ENCODE peak calls at places on chromosomes 12 and 14, in eight cellular contexts. One of them, this sample, is unnamed.

GRCh38 chr12:93622485-93622884 is 50.0 kb downstream of the SOCS2 start:
- DNase-seq in ovary: no peak
- DNase-seq in A549: no peak
- DNase-seq in HepG2: no peak
- DNase-seq in GM12878: no peak
- DNase-seq in stomach: no peak
- DNase-seq in sigmoid colon: no peak
- DNase-seq in H1: no peak
- DNase-seq in this sample: no peak

GRCh38 chr12:75641031-75641780 is 129.8 kb upstream of the KRR1 start:
- DNase-seq in HepG2: no peak
- DNase-seq in H1: no peak
- DNase-seq in sigmoid colon: no peak
- DNase-seq in GM12878: peak
- DNase-seq in stomach: no peak
- DNase-seq in A549: peak
- DNase-seq in ovary: no peak
- DNase-seq in this sample: peak

GRCh38 chr12:56723889-56724659 is 1.0 kb downstream of the NACA start:
- DNase-seq in H1: no peak
- DNase-seq in sigmoid colon: peak
- DNase-seq in stomach: peak
- DNase-seq in A549: no peak
- DNase-seq in ovary: peak
- DNase-seq in GM12878: no peak
- DNase-seq in HepG2: peak
- DNase-seq in this sample: peak

GRCh38 chr12:40226652-40227051 is 1.9 kb downstream of the LRRK2 start:
- DNase-seq in A549: peak
- DNase-seq in sigmoid colon: peak
- DNase-seq in ovary: peak
- DNase-seq in stomach: no peak
- DNase-seq in H1: no peak
- DNase-seq in HepG2: no peak
- DNase-seq in GM12878: no peak
- DNase-seq in this sample: peak

GRCh38 chr12:130826151-130826801 is 12.8 kb downstream of the STX2 start:
- DNase-seq in GM12878: no peak
- DNase-seq in H1: peak
- DNase-seq in A549: peak
- DNase-seq in sigmoid colon: no peak
- DNase-seq in HepG2: peak
- DNase-seq in ovary: peak
- DNase-seq in stomach: no peak
- DNase-seq in this sample: peak

GRCh38 chr14:81516941-81517797 is 16.5 kb downstream of the SEL1L start:
- DNase-seq in stomach: no peak
- DNase-seq in ovary: peak
- DNase-seq in sigmoid colon: peak
- DNase-seq in GM12878: no peak
- DNase-seq in HepG2: peak
- DNase-seq in A549: peak
- DNase-seq in H1: no peak
- DNase-seq in this sample: peak

GRCh38 chr12:57401165-57401564 is 29.7 kb downstream of the R3HDM2 start:
- DNase-seq in HepG2: no peak
- DNase-seq in ovary: no peak
- DNase-seq in stomach: no peak
- DNase-seq in A549: no peak
- DNase-seq in GM12878: no peak
- DNase-seq in sigmoid colon: no peak
- DNase-seq in H1: no peak
- DNase-seq in this sample: no peak

GRCh38 chr12:126443977-126444376 is 1378.7 kb downstream of the AACS start:
- DNase-seq in ovary: no peak
- DNase-seq in GM12878: no peak
- DNase-seq in stomach: no peak
- DNase-seq in HepG2: no peak
- DNase-seq in sigmoid colon: no peak
- DNase-seq in A549: no peak
- DNase-seq in H1: no peak
- DNase-seq in this sample: no peak

GRCh38 chr14:50082784-50083466 is 33.4 kb downstream of the VCPKMT start:
- DNase-seq in H1: no peak
- DNase-seq in A549: no peak
- DNase-seq in stomach: peak
- DNase-seq in HepG2: no peak
- DNase-seq in GM12878: peak
- DNase-seq in ovary: no peak
- DNase-seq in sigmoid colon: no peak
- DNase-seq in this sample: peak

GRCh38 chr14:88551094-88551870 is 3.5 kb downstream of the PTPN21 start:
- DNase-seq in A549: peak
- DNase-seq in stomach: peak
- DNase-seq in H1: no peak
- DNase-seq in ovary: peak
- DNase-seq in HepG2: no peak
- DNase-seq in sigmoid colon: peak
- DNase-seq in GM12878: no peak
- DNase-seq in this sample: peak

GRCh38 chr12:16606201-16606849 is 363 bp upstream of the LMO3 start:
- DNase-seq in stomach: no peak
- DNase-seq in ovary: peak
- DNase-seq in sigmoid colon: peak
- DNase-seq in H1: no peak
- DNase-seq in GM12878: no peak
- DNase-seq in A549: no peak
- DNase-seq in HepG2: no peak
- DNase-seq in this sample: no peak

GRCh38 chr12:12717586-12718381 is 616 bp downstream of the CDKN1B start:
- DNase-seq in H1: no peak
- DNase-seq in A549: no peak
- DNase-seq in HepG2: no peak
- DNase-seq in GM12878: no peak
- DNase-seq in sigmoid colon: peak
- DNase-seq in stomach: no peak
- DNase-seq in ovary: peak
- DNase-seq in this sample: peak

GRCh38 chr12:95918194-95918993 is 24.0 kb downstream of the CCDC38 start:
- DNase-seq in A549: peak
- DNase-seq in stomach: peak
- DNase-seq in HepG2: peak
- DNase-seq in ovary: no peak
- DNase-seq in GM12878: no peak
- DNase-seq in H1: no peak
- DNase-seq in sigmoid colon: no peak
- DNase-seq in this sample: peak

GRCh38 chr14:59688224-59689170 is 111.9 kb upstream of the CCDC175 start:
- DNase-seq in stomach: peak
- DNase-seq in HepG2: peak
- DNase-seq in sigmoid colon: no peak
- DNase-seq in A549: peak
- DNase-seq in GM12878: no peak
- DNase-seq in ovary: no peak
- DNase-seq in H1: peak
- DNase-seq in this sample: peak

GRCh38 chr14:81562818-81563217 is 29.2 kb upstream of the SEL1L start:
- DNase-seq in ovary: no peak
- DNase-seq in HepG2: no peak
- DNase-seq in sigmoid colon: no peak
- DNase-seq in GM12878: no peak
- DNase-seq in A549: no peak
- DNase-seq in H1: no peak
- DNase-seq in stomach: no peak
- DNase-seq in this sample: no peak

DNA sequence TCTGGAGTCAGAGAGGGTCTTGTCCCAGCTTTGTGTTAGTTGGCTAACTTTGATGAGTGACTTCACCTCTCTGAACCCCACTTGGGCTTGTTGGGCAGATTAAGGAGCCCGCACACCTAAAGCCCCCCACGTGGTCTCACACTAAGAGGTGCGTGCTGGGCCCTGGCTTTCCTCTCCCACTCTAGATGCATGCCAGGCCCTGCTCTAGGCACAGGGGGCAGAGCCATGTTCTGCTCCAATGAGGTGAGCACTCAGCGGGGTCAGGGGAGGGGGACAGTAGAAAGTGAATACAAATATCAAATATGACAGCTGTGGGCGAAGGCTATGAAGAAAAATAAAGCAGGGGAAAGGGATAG is 119.0 kb downstream of the GCH1 start:
- DNase-seq in H1: no peak
- DNase-seq in ovary: no peak
- DNase-seq in stomach: no peak
- DNase-seq in sigmoid colon: peak
- DNase-seq in HepG2: no peak
- DNase-seq in GM12878: no peak
- DNase-seq in A549: no peak
- DNase-seq in this sample: no peak
- H3K27ac ChIP-seq in H1: no peak
- H3K27ac ChIP-seq in ovary: no peak
- H3K27ac ChIP-seq in stomach: no peak
- H3K27ac ChIP-seq in sigmoid colon: peak
- H3K27ac ChIP-seq in HepG2: no peak
- H3K27ac ChIP-seq in GM12878: no peak
- H3K27ac ChIP-seq in A549: no peak
- H3K27ac ChIP-seq in this sample: no peak

GRCh38 chr14:53842938-53843337 is 113.7 kb downstream of the BMP4 start:
- DNase-seq in GM12878: no peak
- DNase-seq in A549: peak
- DNase-seq in ovary: no peak
- DNase-seq in stomach: no peak
- DNase-seq in HepG2: peak
- DNase-seq in sigmoid colon: no peak
- DNase-seq in H1: no peak
- DNase-seq in this sample: no peak
- TF ChIP-seq EP300 in GM12878: no peak
- TF ChIP-seq EP300 in A549: peak
- TF ChIP-seq EP300 in ovary: no peak
- TF ChIP-seq EP300 in stomach: no peak
- TF ChIP-seq EP300 in HepG2: peak
- TF ChIP-seq EP300 in sigmoid colon: no peak
- TF ChIP-seq EP300 in H1: no peak
- TF ChIP-seq EP300 in this sample: no peak

DNA sequence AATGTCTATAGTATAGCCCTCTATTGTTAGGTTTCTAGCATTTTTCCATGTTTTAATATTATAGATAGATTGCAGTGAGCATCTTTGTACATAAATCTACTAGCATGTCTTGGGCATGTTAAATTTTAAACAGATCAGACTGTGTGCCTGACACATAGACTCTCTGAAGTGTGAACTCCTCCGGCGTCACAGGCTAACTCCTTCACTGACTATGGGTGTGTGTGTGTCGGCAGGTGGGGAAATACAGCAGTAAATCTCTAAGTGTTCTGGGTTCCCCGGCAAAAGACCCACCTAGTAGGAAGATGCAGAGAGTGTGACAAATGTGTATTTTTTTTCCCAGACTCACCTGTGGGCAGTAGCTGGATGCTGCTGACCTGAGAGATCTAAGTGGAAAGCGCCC is 2.3 kb downstream of the VWF start:
- DNase-seq in ovary: no peak
- DNase-seq in GM12878: no peak
- DNase-seq in A549: no peak
- DNase-seq in HepG2: no peak
- DNase-seq in stomach: no peak
- DNase-seq in sigmoid colon: no peak
- DNase-seq in H1: no peak
- DNase-seq in this sample: no peak
- H3K27ac ChIP-seq in ovary: no peak
- H3K27ac ChIP-seq in GM12878: no peak
- H3K27ac ChIP-seq in A549: no peak
- H3K27ac ChIP-seq in HepG2: no peak
- H3K27ac ChIP-seq in stomach: peak
- H3K27ac ChIP-seq in sigmoid colon: peak
- H3K27ac ChIP-seq in H1: no peak
- H3K27ac ChIP-seq in this sample: no peak

DNA sequence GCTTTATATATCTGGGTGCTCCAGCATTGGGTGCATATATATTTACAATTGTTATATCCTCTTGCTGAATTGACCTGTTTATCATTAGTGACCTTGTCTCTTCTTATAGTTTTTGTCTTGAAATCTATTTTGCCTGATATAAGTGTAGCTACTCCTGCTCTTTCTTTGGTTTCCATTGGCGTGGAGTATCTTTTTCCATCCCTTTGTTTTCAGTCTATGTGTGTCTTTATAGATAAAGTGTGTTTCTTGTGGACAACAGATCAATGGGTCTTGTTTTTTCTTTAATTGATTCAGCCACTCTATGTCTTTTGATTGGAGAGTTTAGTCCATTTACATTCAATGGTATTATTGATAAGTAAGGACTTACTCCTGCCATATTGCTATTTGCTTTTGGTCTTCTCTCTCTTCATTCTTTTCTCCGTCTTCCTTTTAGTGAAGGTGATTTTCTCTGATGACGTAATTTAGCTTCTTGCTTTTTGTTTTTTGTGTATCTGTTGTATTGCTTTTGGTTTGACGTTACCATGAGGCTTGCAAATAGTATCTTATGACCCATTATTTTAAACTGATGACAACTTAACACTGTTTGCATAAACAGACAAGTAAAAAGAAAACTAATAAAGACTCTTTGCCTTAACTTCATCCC is 347.6 kb downstream of the TMEM121 start:
- DNase-seq in A549: no peak
- DNase-seq in ovary: no peak
- DNase-seq in H1: no peak
- DNase-seq in HepG2: no peak
- DNase-seq in sigmoid colon: no peak
- DNase-seq in GM12878: no peak
- DNase-seq in stomach: no peak
- DNase-seq in this sample: no peak
- TF ChIP-seq EP300 in A549: no peak
- TF ChIP-seq EP300 in ovary: no peak
- TF ChIP-seq EP300 in H1: no peak
- TF ChIP-seq EP300 in HepG2: no peak
- TF ChIP-seq EP300 in sigmoid colon: no peak
- TF ChIP-seq EP300 in GM12878: no peak
- TF ChIP-seq EP300 in stomach: no peak
- TF ChIP-seq EP300 in this sample: no peak

This sample was measured in transverse colon.